ENCODE peak calls at places on chromosomes 6 and 20, in five cellular contexts. One of them, this sample, is unnamed.

GRCh38 chr6:22756365-22756764 is 187.0 kb downstream of the HDGFL1 start:
- DNase-seq in endothelial cell: no peak
- DNase-seq in activated T-helper 2 cell treated with anti-CD3 and anti-CD28 coated beads, Interferon-gamma antibody, Interleukin-2, Interleukin-4, amounts not matched to agents 10 μg/mL and 5 μg/mL and 100 μg/mL, durations not matched to agents 14 hours and 24 hours and 36 hours: no peak
- DNase-seq in GM10248: no peak
- DNase-seq in stimulated activated CD4-positive, alpha-beta T cell treated with anti-CD3 and anti-CD28 coated beads, Interleukin-4, amount 100 ng/mL, for 24 hours: no peak
- DNase-seq in this sample: no peak

GRCh38 chr6:127160484-127160883 is 42.0 kb downstream of the RSPO3 start:
- DNase-seq in stimulated activated CD4-positive, alpha-beta T cell treated with anti-CD3 and anti-CD28 coated beads, Interleukin-4, amount 100 ng/mL, for 24 hours: no peak
- DNase-seq in activated T-helper 2 cell treated with anti-CD3 and anti-CD28 coated beads, Interferon-gamma antibody, Interleukin-2, Interleukin-4, amounts not matched to agents 10 μg/mL and 5 μg/mL and 100 μg/mL, durations not matched to agents 14 hours and 24 hours and 36 hours: no peak
- DNase-seq in GM10248: no peak
- DNase-seq in endothelial cell: no peak
- DNase-seq in this sample: no peak

GRCh38 chr6:144497650-144498049 is 212.5 kb downstream of the UTRN start:
- DNase-seq in endothelial cell: no peak
- DNase-seq in GM10248: no peak
- DNase-seq in activated T-helper 2 cell treated with anti-CD3 and anti-CD28 coated beads, Interferon-gamma antibody, Interleukin-2, Interleukin-4, amounts not matched to agents 10 μg/mL and 5 μg/mL and 100 μg/mL, durations not matched to agents 14 hours and 24 hours and 36 hours: no peak
- DNase-seq in stimulated activated CD4-positive, alpha-beta T cell treated with anti-CD3 and anti-CD28 coated beads, Interleukin-4, amount 100 ng/mL, for 24 hours: no peak
- DNase-seq in this sample: no peak

GRCh38 chr6:136762022-136762975 is 30.0 kb downstream of the MAP3K5 start:
- DNase-seq in stimulated activated CD4-positive, alpha-beta T cell treated with anti-CD3 and anti-CD28 coated beads, Interleukin-4, amount 100 ng/mL, for 24 hours: no peak
- DNase-seq in endothelial cell: no peak
- DNase-seq in GM10248: no peak
- DNase-seq in activated T-helper 2 cell treated with anti-CD3 and anti-CD28 coated beads, Interferon-gamma antibody, Interleukin-2, Interleukin-4, amounts not matched to agents 10 μg/mL and 5 μg/mL and 100 μg/mL, durations not matched to agents 14 hours and 24 hours and 36 hours: no peak
- DNase-seq in this sample: no peak

GRCh38 chr20:63223121-63223825 is 7.3 kb upstream of the YTHDF1 start:
- DNase-seq in stimulated activated CD4-positive, alpha-beta T cell treated with anti-CD3 and anti-CD28 coated beads, Interleukin-4, amount 100 ng/mL, for 24 hours: peak
- DNase-seq in endothelial cell: peak
- DNase-seq in GM10248: peak
- DNase-seq in activated T-helper 2 cell treated with anti-CD3 and anti-CD28 coated beads, Interferon-gamma antibody, Interleukin-2, Interleukin-4, amounts not matched to agents 10 μg/mL and 5 μg/mL and 100 μg/mL, durations not matched to agents 14 hours and 24 hours and 36 hours: peak
- DNase-seq in this sample: peak

GRCh38 chr6:5151955-5152401 is 66.8 kb downstream of the PPP1R3G start:
- DNase-seq in activated T-helper 2 cell treated with anti-CD3 and anti-CD28 coated beads, Interferon-gamma antibody, Interleukin-2, Interleukin-4, amounts not matched to agents 10 μg/mL and 5 μg/mL and 100 μg/mL, durations not matched to agents 14 hours and 24 hours and 36 hours: no peak
- DNase-seq in stimulated activated CD4-positive, alpha-beta T cell treated with anti-CD3 and anti-CD28 coated beads, Interleukin-4, amount 100 ng/mL, for 24 hours: no peak
- DNase-seq in GM10248: no peak
- DNase-seq in endothelial cell: no peak
- DNase-seq in this sample: no peak

GRCh38 chr6:136108591-136108990 is 141.5 kb downstream of the MTFR2 start:
- DNase-seq in GM10248: no peak
- DNase-seq in activated T-helper 2 cell treated with anti-CD3 and anti-CD28 coated beads, Interferon-gamma antibody, Interleukin-2, Interleukin-4, amounts not matched to agents 10 μg/mL and 5 μg/mL and 100 μg/mL, durations not matched to agents 14 hours and 24 hours and 36 hours: no peak
- DNase-seq in endothelial cell: no peak
- DNase-seq in stimulated activated CD4-positive, alpha-beta T cell treated with anti-CD3 and anti-CD28 coated beads, Interleukin-4, amount 100 ng/mL, for 24 hours: no peak
- DNase-seq in this sample: no peak

GRCh38 chr6:34025851-34026250 is 120.0 kb downstream of the GRM4 start:
- DNase-seq in GM10248: no peak
- DNase-seq in endothelial cell: no peak
- DNase-seq in activated T-helper 2 cell treated with anti-CD3 and anti-CD28 coated beads, Interferon-gamma antibody, Interleukin-2, Interleukin-4, amounts not matched to agents 10 μg/mL and 5 μg/mL and 100 μg/mL, durations not matched to agents 14 hours and 24 hours and 36 hours: no peak
- DNase-seq in stimulated activated CD4-positive, alpha-beta T cell treated with anti-CD3 and anti-CD28 coated beads, Interleukin-4, amount 100 ng/mL, for 24 hours: no peak
- DNase-seq in this sample: no peak

GRCh38 chr6:138105880-138106664 is 1.1 kb downstream of the PERP start:
- DNase-seq in activated T-helper 2 cell treated with anti-CD3 and anti-CD28 coated beads, Interferon-gamma antibody, Interleukin-2, Interleukin-4, amounts not matched to agents 10 μg/mL and 5 μg/mL and 100 μg/mL, durations not matched to agents 14 hours and 24 hours and 36 hours: no peak
- DNase-seq in stimulated activated CD4-positive, alpha-beta T cell treated with anti-CD3 and anti-CD28 coated beads, Interleukin-4, amount 100 ng/mL, for 24 hours: no peak
- DNase-seq in GM10248: no peak
- DNase-seq in endothelial cell: no peak
- DNase-seq in this sample: no peak

GRCh38 chr6:340991-341827 is 48.9 kb downstream of the DUSP22 start:
- DNase-seq in stimulated activated CD4-positive, alpha-beta T cell treated with anti-CD3 and anti-CD28 coated beads, Interleukin-4, amount 100 ng/mL, for 24 hours: no peak
- DNase-seq in endothelial cell: no peak
- DNase-seq in GM10248: peak
- DNase-seq in activated T-helper 2 cell treated with anti-CD3 and anti-CD28 coated beads, Interferon-gamma antibody, Interleukin-2, Interleukin-4, amounts not matched to agents 10 μg/mL and 5 μg/mL and 100 μg/mL, durations not matched to agents 14 hours and 24 hours and 36 hours: no peak
- DNase-seq in this sample: no peak

GRCh38 chr6:125811259-125811658 is 20.5 kb downstream of the NCOA7 start:
- DNase-seq in activated T-helper 2 cell treated with anti-CD3 and anti-CD28 coated beads, Interferon-gamma antibody, Interleukin-2, Interleukin-4, amounts not matched to agents 10 μg/mL and 5 μg/mL and 100 μg/mL, durations not matched to agents 14 hours and 24 hours and 36 hours: no peak
- DNase-seq in stimulated activated CD4-positive, alpha-beta T cell treated with anti-CD3 and anti-CD28 coated beads, Interleukin-4, amount 100 ng/mL, for 24 hours: no peak
- DNase-seq in endothelial cell: no peak
- DNase-seq in GM10248: no peak
- DNase-seq in this sample: no peak

GRCh38 chr6:158039571-158040050 is 57.9 kb downstream of the SYNJ2 start:
- DNase-seq in GM10248: no peak
- DNase-seq in stimulated activated CD4-positive, alpha-beta T cell treated with anti-CD3 and anti-CD28 coated beads, Interleukin-4, amount 100 ng/mL, for 24 hours: no peak
- DNase-seq in endothelial cell: no peak
- DNase-seq in activated T-helper 2 cell treated with anti-CD3 and anti-CD28 coated beads, Interferon-gamma antibody, Interleukin-2, Interleukin-4, amounts not matched to agents 10 μg/mL and 5 μg/mL and 100 μg/mL, durations not matched to agents 14 hours and 24 hours and 36 hours: no peak
- DNase-seq in this sample: peak

GRCh38 chr6:16420715-16421461 is 182.5 kb downstream of the GMPR start:
- DNase-seq in stimulated activated CD4-positive, alpha-beta T cell treated with anti-CD3 and anti-CD28 coated beads, Interleukin-4, amount 100 ng/mL, for 24 hours: peak
- DNase-seq in activated T-helper 2 cell treated with anti-CD3 and anti-CD28 coated beads, Interferon-gamma antibody, Interleukin-2, Interleukin-4, amounts not matched to agents 10 μg/mL and 5 μg/mL and 100 μg/mL, durations not matched to agents 14 hours and 24 hours and 36 hours: peak
- DNase-seq in GM10248: peak
- DNase-seq in endothelial cell: no peak
- DNase-seq in this sample: peak